ENCODE peak calls at places on chromosomes 7 and 10, in nine cellular contexts. One of them, this sample, is unnamed.

GRCh38 chr10:103677486-103677885 is 177.9 kb downstream of the SH3PXD2A start:
- DNase-seq in AG04450: no peak
- DNase-seq in BJ: no peak
- DNase-seq in cardiac fibroblast: no peak
- DNase-seq in osteoblast: no peak
- DNase-seq in IMR-90: no peak
- DNase-seq in heart right ventricle: no peak
- DNase-seq in fibroblast of pulmonary artery: no peak
- DNase-seq in heart left ventricle: no peak
- DNase-seq in this sample: no peak

GRCh38 chr7:116417593-116418345 is 81.8 kb upstream of the CAV2 start:
- DNase-seq in heart right ventricle: no peak
- DNase-seq in BJ: no peak
- DNase-seq in fibroblast of pulmonary artery: peak; percentile 52
- DNase-seq in cardiac fibroblast: peak; percentile 54
- DNase-seq in AG04450: no peak
- DNase-seq in heart left ventricle: no peak
- DNase-seq in osteoblast: peak; percentile 19
- DNase-seq in IMR-90: peak; percentile 44
- DNase-seq in this sample: no peak

GRCh38 chr7:46928719-46929118 is 653.2 kb downstream of the TNS3 start:
- DNase-seq in AG04450: no peak
- DNase-seq in cardiac fibroblast: no peak
- DNase-seq in heart left ventricle: no peak
- DNase-seq in fibroblast of pulmonary artery: no peak
- DNase-seq in heart right ventricle: no peak
- DNase-seq in BJ: no peak
- DNase-seq in IMR-90: no peak
- DNase-seq in osteoblast: no peak
- DNase-seq in this sample: no peak

GRCh38 chr7:1954366-1955004 is 278.3 kb downstream of the MAD1L1 start:
- DNase-seq in IMR-90: no peak
- DNase-seq in heart left ventricle: peak; percentile 51
- DNase-seq in osteoblast: no peak
- DNase-seq in AG04450: no peak
- DNase-seq in fibroblast of pulmonary artery: no peak
- DNase-seq in cardiac fibroblast: no peak
- DNase-seq in BJ: no peak
- DNase-seq in heart right ventricle: no peak
- DNase-seq in this sample: peak; percentile 11

GRCh38 chr7:29424984-29425309 is 138.7 kb upstream of the PRR15 start:
- DNase-seq in heart left ventricle: no peak
- DNase-seq in heart right ventricle: no peak
- DNase-seq in osteoblast: no peak
- DNase-seq in cardiac fibroblast: no peak
- DNase-seq in IMR-90: no peak
- DNase-seq in fibroblast of pulmonary artery: no peak
- DNase-seq in AG04450: no peak
- DNase-seq in BJ: no peak
- DNase-seq in this sample: no peak

GRCh38 chr10:71371750-71372166 is 25.0 kb upstream of the CDH23 start:
- DNase-seq in cardiac fibroblast: no peak
- DNase-seq in heart right ventricle: no peak
- DNase-seq in IMR-90: no peak
- DNase-seq in osteoblast: no peak
- DNase-seq in AG04450: no peak
- DNase-seq in heart left ventricle: no peak
- DNase-seq in BJ: no peak
- DNase-seq in fibroblast of pulmonary artery: no peak
- DNase-seq in this sample: no peak

GRCh38 chr7:65731562-65732035 is 141.3 kb upstream of the VKORC1L1 start:
- DNase-seq in AG04450: no peak
- DNase-seq in fibroblast of pulmonary artery: no peak
- DNase-seq in cardiac fibroblast: peak; percentile 29
- DNase-seq in osteoblast: no peak
- DNase-seq in BJ: no peak
- DNase-seq in heart right ventricle: no peak
- DNase-seq in IMR-90: no peak
- DNase-seq in heart left ventricle: no peak
- DNase-seq in this sample: peak; percentile 23

GRCh38 chr7:12945901-12946300 is 258.5 kb downstream of the ARL4A start:
- DNase-seq in osteoblast: no peak
- DNase-seq in AG04450: no peak
- DNase-seq in cardiac fibroblast: no peak
- DNase-seq in heart right ventricle: no peak
- DNase-seq in fibroblast of pulmonary artery: no peak
- DNase-seq in heart left ventricle: no peak
- DNase-seq in BJ: no peak
- DNase-seq in IMR-90: no peak
- DNase-seq in this sample: peak; percentile 68

GRCh38 chr10:124221356-124222297 is 128.2 kb upstream of the CHST15 start:
- DNase-seq in cardiac fibroblast: peak; percentile 36
- DNase-seq in osteoblast: peak; percentile 86
- DNase-seq in BJ: no peak
- DNase-seq in heart left ventricle: no peak
- DNase-seq in heart right ventricle: peak; percentile 34
- DNase-seq in fibroblast of pulmonary artery: peak; percentile 16
- DNase-seq in AG04450: no peak
- DNase-seq in IMR-90: no peak
- DNase-seq in this sample: peak; percentile 52

GRCh38 chr10:29646960-29647431 is 12.2 kb upstream of the SVIL start:
- DNase-seq in heart right ventricle: no peak
- DNase-seq in BJ: no peak
- DNase-seq in osteoblast: peak; percentile 11
- DNase-seq in IMR-90: peak; percentile 6
- DNase-seq in cardiac fibroblast: peak; percentile 76
- DNase-seq in heart left ventricle: no peak
- DNase-seq in AG04450: no peak
- DNase-seq in fibroblast of pulmonary artery: peak; percentile 65
- DNase-seq in this sample: peak; percentile 94

GRCh38 chr7:79778786-79779382 is 325.4 kb upstream of the MAGI2 start:
- DNase-seq in fibroblast of pulmonary artery: peak; percentile 92
- DNase-seq in IMR-90: peak; percentile 94
- DNase-seq in heart right ventricle: no peak
- DNase-seq in heart left ventricle: no peak
- DNase-seq in osteoblast: peak; percentile 77
- DNase-seq in cardiac fibroblast: peak; percentile 88
- DNase-seq in BJ: peak; percentile 77
- DNase-seq in AG04450: peak; percentile 73
- DNase-seq in this sample: peak; percentile 98

GRCh38 chr7:143882020-143882610 is 19.9 kb downstream of the TCAF1 start:
- DNase-seq in osteoblast: peak; percentile 52
- DNase-seq in IMR-90: peak; percentile 59
- DNase-seq in BJ: no peak
- DNase-seq in cardiac fibroblast: peak; percentile 92
- DNase-seq in heart left ventricle: peak; percentile 73
- DNase-seq in fibroblast of pulmonary artery: peak; percentile 85
- DNase-seq in AG04450: no peak
- DNase-seq in heart right ventricle: peak; percentile 85
- DNase-seq in this sample: peak; percentile 78

GRCh38 chr7:65946895-65947294 is 35.1 kb downstream of the GUSB start:
- DNase-seq in heart right ventricle: no peak
- DNase-seq in osteoblast: no peak
- DNase-seq in AG04450: no peak
- DNase-seq in heart left ventricle: no peak
- DNase-seq in BJ: peak; percentile 16
- DNase-seq in cardiac fibroblast: peak; percentile 69
- DNase-seq in fibroblast of pulmonary artery: peak; percentile 78
- DNase-seq in IMR-90: peak; percentile 37
- DNase-seq in this sample: peak; percentile 83

GRCh38 chr10:122019414-122019975 is 30.5 kb downstream of the TACC2 start:
- DNase-seq in heart left ventricle: peak; percentile 67
- DNase-seq in osteoblast: no peak
- DNase-seq in AG04450: no peak
- DNase-seq in IMR-90: no peak
- DNase-seq in BJ: no peak
- DNase-seq in cardiac fibroblast: no peak
- DNase-seq in heart right ventricle: no peak
- DNase-seq in fibroblast of pulmonary artery: no peak
- DNase-seq in this sample: no peak

GRCh38 chr7:123916240-123916724 is 8.8 kb upstream of the SPAM1 start:
- DNase-seq in osteoblast: no peak
- DNase-seq in heart left ventricle: no peak
- DNase-seq in heart right ventricle: no peak
- DNase-seq in fibroblast of pulmonary artery: peak; percentile 43
- DNase-seq in IMR-90: peak; percentile 0
- DNase-seq in cardiac fibroblast: peak; percentile 44
- DNase-seq in AG04450: no peak
- DNase-seq in BJ: no peak
- DNase-seq in this sample: peak; percentile 22

DNA sequence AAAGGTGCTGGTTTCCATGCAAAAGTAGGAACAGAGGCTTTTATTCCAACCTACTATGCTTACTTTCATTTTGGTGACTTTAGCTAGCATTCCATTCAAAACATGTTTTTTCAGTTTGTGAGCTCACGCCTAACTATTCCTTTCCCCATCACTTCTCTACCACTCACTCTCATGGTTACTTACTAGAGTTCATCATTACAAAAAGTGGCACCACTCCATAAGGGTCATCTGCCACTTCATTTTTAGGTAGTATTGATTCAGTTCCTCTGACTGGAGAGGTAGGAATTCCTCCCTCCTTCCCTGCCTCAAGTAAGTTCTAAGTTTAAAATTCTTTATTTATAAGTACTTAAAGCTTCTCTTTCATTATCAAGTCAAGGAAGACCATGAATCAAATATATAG is 543.1 kb downstream of the HTR7 start:
- DNase-seq in AG04450: no peak
- DNase-seq in osteoblast: no peak
- DNase-seq in fibroblast of pulmonary artery: no peak
- DNase-seq in cardiac fibroblast: no peak
- DNase-seq in heart right ventricle: no peak
- DNase-seq in heart left ventricle: no peak
- DNase-seq in IMR-90: no peak
- DNase-seq in BJ: no peak
- DNase-seq in this sample: no peak
- TF ChIP-seq CTCF in AG04450: no peak
- TF ChIP-seq CTCF in osteoblast: no peak
- TF ChIP-seq CTCF in fibroblast of pulmonary artery: no peak
- TF ChIP-seq CTCF in cardiac fibroblast: no peak
- TF ChIP-seq CTCF in heart right ventricle: no peak
- TF ChIP-seq CTCF in heart left ventricle: no peak
- TF ChIP-seq CTCF in IMR-90: no peak
- TF ChIP-seq CTCF in BJ: no peak
- TF ChIP-seq CTCF in this sample: no peak

DNA sequence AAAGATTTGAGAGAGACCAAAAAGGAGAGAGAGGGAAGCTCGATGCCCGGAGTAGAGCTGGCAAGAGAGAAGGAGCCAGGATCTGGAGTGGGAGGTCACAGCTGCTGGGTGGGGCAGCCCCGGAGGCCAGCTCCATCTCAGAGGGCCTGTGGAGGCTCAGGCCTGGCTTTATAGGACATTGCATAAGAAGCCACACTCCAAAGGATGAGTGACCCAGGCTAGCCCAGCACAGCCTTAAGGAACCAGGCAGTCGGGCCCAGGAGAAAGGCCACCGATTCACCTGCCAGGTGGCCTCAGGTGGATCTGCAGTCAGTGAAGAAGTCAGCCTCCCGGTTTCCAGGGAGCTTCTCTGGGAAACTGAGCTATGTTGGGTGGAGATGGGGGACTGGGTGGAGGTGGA is 691 bp downstream of the PLAC9 start:
- DNase-seq in BJ: no peak
- DNase-seq in IMR-90: no peak
- DNase-seq in heart left ventricle: no peak
- DNase-seq in cardiac fibroblast: peak; percentile 70
- DNase-seq in heart right ventricle: peak; percentile 50
- DNase-seq in osteoblast: peak; percentile 68
- DNase-seq in AG04450: no peak
- DNase-seq in fibroblast of pulmonary artery: peak; percentile 46
- DNase-seq in this sample: peak; percentile 33
- H3K4me3 ChIP-seq in BJ: peak overlapping the region; percentile 53
- H3K4me3 ChIP-seq in IMR-90: peak overlapping the region; percentile 67
- H3K4me3 ChIP-seq in heart left ventricle: peak overlapping the region; percentile 59
- H3K4me3 ChIP-seq in cardiac fibroblast: peak overlapping the region; percentile 56
- H3K4me3 ChIP-seq in heart right ventricle: peak overlapping the region; percentile 59
- H3K4me3 ChIP-seq in osteoblast: peak overlapping the region; percentile 75
- H3K4me3 ChIP-seq in AG04450: peak overlapping the region; percentile 64
- H3K4me3 ChIP-seq in fibroblast of pulmonary artery: peak overlapping the region; percentile 64
- H3K4me3 ChIP-seq in this sample: peak overlapping the region; percentile 56

DNA sequence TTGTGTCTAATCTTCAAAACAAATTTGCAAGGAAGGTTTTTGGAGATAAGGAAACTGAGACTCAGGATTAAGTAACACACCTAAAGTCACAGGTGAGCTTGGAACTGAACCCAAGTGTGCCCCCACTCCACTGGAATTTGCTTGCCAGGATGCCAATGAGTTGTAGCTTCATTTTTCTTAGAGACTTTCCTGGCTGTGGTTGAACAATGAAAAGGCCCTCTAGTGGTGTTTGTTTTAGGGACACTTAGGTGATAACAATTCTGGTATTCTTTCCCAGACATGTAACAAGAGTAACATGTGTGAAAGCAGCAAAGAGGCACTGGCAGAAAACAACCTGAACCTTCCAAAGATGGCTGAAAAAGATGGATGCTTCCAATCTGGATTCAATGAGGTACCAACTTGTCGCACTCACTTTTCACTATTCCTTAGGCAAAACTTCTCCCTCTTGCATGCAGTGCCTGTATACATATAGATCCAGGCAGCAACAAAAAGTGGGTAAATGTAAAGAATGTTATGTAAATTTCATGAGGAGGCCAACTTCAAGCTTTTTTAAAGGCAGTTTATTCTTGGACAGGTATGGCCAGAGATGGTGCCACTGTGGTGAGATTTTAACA is 1.5 kb downstream of the IL6 start:
- DNase-seq in heart left ventricle: no peak
- DNase-seq in fibroblast of pulmonary artery: peak; percentile 86
- DNase-seq in IMR-90: peak; percentile 71
- DNase-seq in BJ: no peak
- DNase-seq in cardiac fibroblast: peak; percentile 77
- DNase-seq in heart right ventricle: no peak
- DNase-seq in osteoblast: peak; percentile 46
- DNase-seq in AG04450: no peak
- DNase-seq in this sample: peak; percentile 66
- TF ChIP-seq CTCF in heart left ventricle: peak; percentile 42
- TF ChIP-seq CTCF in fibroblast of pulmonary artery: peak; percentile 68
- TF ChIP-seq CTCF in IMR-90: peak; percentile 64
- TF ChIP-seq CTCF in BJ: peak; percentile 58
- TF ChIP-seq CTCF in cardiac fibroblast: peak; percentile 61
- TF ChIP-seq CTCF in heart right ventricle: peak; percentile 62
- TF ChIP-seq CTCF in osteoblast: peak; percentile 57
- TF ChIP-seq CTCF in AG04450: peak; percentile 61
- TF ChIP-seq CTCF in this sample: peak; percentile 70

DNA sequence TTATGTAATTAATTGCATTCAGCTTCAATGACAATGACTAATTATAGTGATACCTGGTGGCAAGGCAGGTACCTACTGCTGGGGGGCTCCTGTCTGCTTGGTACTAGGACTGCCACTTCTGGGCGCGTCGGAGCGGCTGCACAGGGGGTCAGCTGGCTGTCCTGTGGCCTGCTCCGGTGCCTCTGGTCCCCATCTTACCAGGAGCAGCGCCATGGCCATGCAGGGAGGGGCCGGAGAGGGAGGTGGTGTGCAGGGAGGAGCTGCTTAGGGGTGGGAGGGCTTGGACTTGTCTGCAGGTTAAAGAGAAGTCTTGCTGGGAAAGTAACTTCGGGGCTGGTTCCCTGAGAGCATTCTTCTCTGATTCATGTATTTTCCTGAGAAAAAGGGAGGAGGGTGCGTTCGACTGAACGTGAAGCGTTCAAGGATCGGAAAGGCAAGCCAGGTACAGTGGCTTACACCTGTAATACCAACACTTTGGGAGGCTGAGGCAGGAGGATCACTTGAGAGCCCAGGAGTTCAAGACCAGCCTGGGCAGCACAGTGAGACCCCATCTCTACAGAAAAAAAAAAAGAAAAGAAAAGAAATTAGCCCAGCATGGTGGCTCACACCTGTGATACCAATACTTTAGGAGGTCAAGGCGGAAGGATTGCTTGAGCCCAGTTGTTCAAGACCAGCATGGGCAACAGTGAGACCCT is 15.4 kb downstream of the CUX1 start:
- DNase-seq in heart right ventricle: no peak
- DNase-seq in AG04450: no peak
- DNase-seq in heart left ventricle: no peak
- DNase-seq in osteoblast: no peak
- DNase-seq in IMR-90: no peak
- DNase-seq in BJ: no peak
- DNase-seq in fibroblast of pulmonary artery: no peak
- DNase-seq in cardiac fibroblast: no peak
- DNase-seq in this sample: no peak
- H3K4me3 ChIP-seq in heart right ventricle: no peak overlapping the region
- H3K4me3 ChIP-seq in AG04450: no peak overlapping the region
- H3K4me3 ChIP-seq in heart left ventricle: no peak overlapping the region
- H3K4me3 ChIP-seq in osteoblast: no peak overlapping the region
- H3K4me3 ChIP-seq in IMR-90: no peak overlapping the region
- H3K4me3 ChIP-seq in BJ: no peak overlapping the region
- H3K4me3 ChIP-seq in fibroblast of pulmonary artery: no peak overlapping the region
- H3K4me3 ChIP-seq in cardiac fibroblast: no peak overlapping the region
- H3K4me3 ChIP-seq in this sample: no peak overlapping the region